ENCODE peak calls at places on chromosome 4, in five cellular contexts. J is activated T-cell treated with anti-CD3 and anti-CD28 coated beads, Interleukin-2, amount 50 U/mL, for 4 hours; H is HuH-7; T is H7; L is endothelial cell. P is an unnamed sample.

GRCh38 chr4:56768772-56769171 is 52.7 kb downstream of the SPINK2 start:
- DNase-seq in J (no peak), H (no peak), L (no peak), T (peak; percentile 55), P (no peak)

GRCh38 chr4:20254517-20255250 is 3.0 kb downstream of the SLIT2 start:
- DNase-seq in H (no peak), T (peak; percentile 64), J (no peak), L (peak; percentile 49), P (peak; percentile 61)

GRCh38 chr4:142817442-142817841 is 28.7 kb downstream of the INPP4B start:
- DNase-seq in T (no peak), L (no peak), J (no peak), H (no peak), P (peak; percentile 89)

GRCh38 chr4:78672441-78672815 is 103.7 kb upstream of the BMP2K start:
- DNase-seq in T (no peak), J (no peak), L (no peak), H (no peak), P (no peak)

GRCh38 chr4:55498051-55498450 is 48.7 kb downstream of the CLOCK start:
- DNase-seq in J (no peak), T (no peak), H (no peak), L (no peak), P (no peak)

GRCh38 chr4:22534374-22534773 is 18.5 kb upstream of the ADGRA3 start:
- DNase-seq in J (no peak), L (no peak), T (no peak), H (no peak), P (no peak)

GRCh38 chr4:20487446-20487845 is 212.8 kb upstream of the PACRGL start:
- DNase-seq in T (no peak), L (no peak), J (no peak), H (no peak), P (no peak)

GRCh38 chr4:81207793-81208192 is 7.2 kb downstream of the PRKG2 start:
- DNase-seq in T (no peak), J (no peak), L (no peak), H (no peak), P (peak; percentile 5)

GRCh38 chr4:81021526-81021944 is 9.0 kb upstream of the BMP3 start:
- DNase-seq in H (no peak), J (no peak), L (no peak), T (no peak), P (no peak)

GRCh38 chr4:173214661-173215060 is 46.0 kb downstream of the GALNT7 start:
- DNase-seq in J (no peak), H (no peak), L (no peak), T (no peak), P (peak; percentile 29)

GRCh38 chr4:84994280-84994679 is 27.8 kb upstream of the WDFY3 start:
- DNase-seq in L (no peak), J (no peak), H (no peak), T (peak; percentile 7), P (no peak)

GRCh38 chr4:47337893-47338292 is 125.6 kb downstream of the COMMD8 start:
- DNase-seq in T (no peak), J (no peak), H (no peak), L (no peak), P (no peak)

GRCh38 chr4:73964862-73965611 is 16.8 kb downstream of the PF4 start:
- DNase-seq in H (peak; percentile 26), J (no peak), L (peak; percentile 41), T (peak; percentile 58), P (peak; percentile 41)

GRCh38 chr4:112747035-112747434 is 110.1 kb downstream of the LARP7 start:
- DNase-seq in T (peak; percentile 20), H (no peak), J (no peak), L (no peak), P (peak; percentile 68)

GRCh38 chr4:8506373-8507250 is 66.0 kb downstream of the TRMT44 start:
- DNase-seq in L (no peak), J (no peak), H (no peak), T (peak; percentile 90), P (no peak)

GRCh38 chr4:151933122-151933827 is 172.5 kb upstream of the GATB start:
- DNase-seq in J (no peak), L (no peak), T (no peak), H (no peak), P (no peak)

GRCh38 chr4:140296871-140297570 is 76.4 kb upstream of the SCOC start:
- DNase-seq in H (no peak), T (peak; percentile 40), L (no peak), J (no peak), P (peak; percentile 60)

GRCh38 chr4:179196511-179196910 is 1754.3 kb upstream of the AGA start:
- DNase-seq in L (no peak), J (no peak), H (no peak), T (peak; percentile 7), P (peak; percentile 25)

GRCh38 chr4:139806929-139807328 is 141.3 kb downstream of the MGST2 start:
- DNase-seq in T (no peak), J (no peak), L (no peak), H (no peak), P (no peak)

GRCh38 chr4:36128689-36129088 is 115.6 kb downstream of the ARAP2 start:
- DNase-seq in T (no peak), L (no peak), H (no peak), J (no peak), P (no peak)

GRCh38 chr4:183636488-183636887 is 22.5 kb downstream of the RWDD4 start:
- DNase-seq in J (no peak), L (no peak), T (no peak), H (no peak), P (no peak)

GRCh38 chr4:118086334-118086733 is 52.0 kb downstream of the NDST3 start:
- DNase-seq in L (no peak), J (no peak), H (no peak), T (no peak), P (peak; percentile 51)

GRCh38 chr4:155758500-155759371 is at the start of gene GUCY1B1:
- DNase-seq in J (peak; percentile 42), T (peak; percentile 94), H (peak; percentile 43), L (peak; percentile 84), P (peak; percentile 97)

GRCh38 chr4:38456096-38456495 is 207.9 kb upstream of the KLF3 start:
- DNase-seq in H (no peak), T (no peak), L (no peak), J (no peak), P (no peak)

GRCh38 chr4:91596683-91597082 is 707.1 kb upstream of the GRID2 start:
- DNase-seq in L (no peak), J (no peak), H (no peak), T (no peak), P (no peak)